ENCODE peak calls at places on chromosomes 5 and 9, in seven cellular contexts. L is breast epithelium; N is heart right ventricle; J is CD8-positive, alpha-beta T cell; W is foreskin fibroblast; K is upper lobe of left lung; P is PC-3. Z is an unnamed sample.
A peak's percentile ranks its signal among the peaks of the same experiment; 100 is the strongest.

GRCh38 chr9:105681724-105682123 is 12.6 kb upstream of the TMEM38B start:
- DNase-seq in L (no peak), N (no peak), J (no peak), W (peak; percentile 50), K (no peak), P (peak; percentile 62), Z (peak; percentile 87)

GRCh38 chr5:114411380-114411931 is 49.6 kb downstream of the KCNN2 start:
- DNase-seq in L (no peak), N (no peak), J (no peak), W (peak; percentile 5), K (no peak), P (peak; percentile 42), Z (peak; percentile 4)

GRCh38 chr9:117392992-117393391 is 21.9 kb downstream of the ASTN2 start:
- DNase-seq in L (no peak), N (no peak), J (no peak), W (no peak), K (no peak), P (no peak), Z (no peak)

GRCh38 chr9:131264231-131264630 is 12.1 kb downstream of the FAM78A start:
- DNase-seq in L (no peak), N (no peak), J (peak; percentile 66), W (no peak), K (no peak), P (no peak), Z (no peak)

GRCh38 chr5:108556414-108556813 is 174.5 kb upstream of the FBXL17 start:
- DNase-seq in L (no peak), N (no peak), J (no peak), W (no peak), K (no peak), P (no peak), Z (no peak)

GRCh38 chr5:73374520-73375235 is 73.9 kb downstream of the FOXD1 start:
- DNase-seq in L (no peak), N (no peak), J (no peak), W (peak; percentile 73), K (no peak), P (peak; percentile 38), Z (peak; percentile 57)

GRCh38 chr9:29213374-29214161 is 1640.3 kb upstream of the C9orf72 start:
- DNase-seq in L (no peak), N (no peak), J (no peak), W (no peak), K (no peak), P (peak; percentile 34), Z (peak; percentile 53)

GRCh38 chr5:53111139-53111538 is 1.6 kb upstream of the MOCS2 start:
- DNase-seq in L (no peak), N (no peak), J (no peak), W (no peak), K (no peak), P (no peak), Z (no peak)

GRCh38 chr5:100157066-100157465 is 378.1 kb upstream of the FAM174A start:
- DNase-seq in L (no peak), N (no peak), J (no peak), W (no peak), K (no peak), P (no peak), Z (no peak)

GRCh38 chr5:175378444-175379028 is 65.4 kb downstream of the DRD1 start:
- DNase-seq in L (no peak), N (no peak), J (no peak), W (no peak), K (no peak), P (peak; percentile 91), Z (peak; percentile 21)

GRCh38 chr5:16265141-16265540 is 85.5 kb upstream of the MARCHF11 start:
- DNase-seq in L (no peak), N (no peak), J (no peak), W (no peak), K (no peak), P (no peak), Z (no peak)

GRCh38 chr5:93929146-93929545 is 187.7 kb upstream of the POU5F2 start:
- DNase-seq in L (no peak), N (no peak), J (no peak), W (peak; percentile 42), K (no peak), P (no peak), Z (no peak)

GRCh38 chr5:154771383-154771901 is 16.3 kb downstream of the LARP1 start:
- DNase-seq in L (no peak), N (peak; percentile 33), J (no peak), W (peak; percentile 79), K (no peak), P (no peak), Z (no peak)

GRCh38 chr5:137019229-137019628 is 479.9 kb downstream of the SPOCK1 start:
- DNase-seq in L (no peak), N (no peak), J (no peak), W (no peak), K (no peak), P (no peak), Z (no peak)

GRCh38 chr9:131333771-131334567 is 44.4 kb downstream of the PLPP7 start:
- DNase-seq in L (no peak), N (no peak), J (no peak), W (no peak), K (no peak), P (no peak), Z (no peak)

GRCh38 chr9:77163889-77164288 is 13.4 kb upstream of the VPS13A start:
- DNase-seq in L (no peak), N (no peak), J (no peak), W (peak; percentile 75), K (no peak), P (no peak), Z (peak; percentile 88)

GRCh38 chr5:80481019-80481893 is 6.6 kb upstream of the FAM151B start:
- DNase-seq in L (no peak), N (no peak), J (no peak), W (peak; percentile 40), K (peak; percentile 40), P (peak; percentile 66), Z (peak; percentile 73)

GRCh38 chr5:12661617-12662370 is 757.5 kb upstream of the CTNND2 start:
- DNase-seq in L (no peak), N (no peak), J (no peak), W (no peak), K (no peak), P (no peak), Z (no peak)

GRCh38 chr5:77140350-77140749 is 53.3 kb upstream of the ZBED3 start:
- DNase-seq in L (no peak), N (no peak), J (no peak), W (no peak), K (no peak), P (no peak), Z (no peak)

GRCh38 chr5:38557309-38557710 is 864 bp upstream of the LIFR start:
- DNase-seq in L (no peak), N (peak; percentile 20), J (no peak), W (no peak), K (peak; percentile 27), P (no peak), Z (peak; percentile 28)

GRCh38 chr9:13598738-13599137 is 319.2 kb upstream of the MPDZ start:
- DNase-seq in L (no peak), N (no peak), J (no peak), W (no peak), K (no peak), P (no peak), Z (no peak)

GRCh38 chr5:154049685-154050084 is 10.9 kb downstream of the MFAP3 start:
- DNase-seq in L (no peak), N (no peak), J (no peak), W (no peak), K (no peak), P (no peak), Z (no peak)

DNA sequence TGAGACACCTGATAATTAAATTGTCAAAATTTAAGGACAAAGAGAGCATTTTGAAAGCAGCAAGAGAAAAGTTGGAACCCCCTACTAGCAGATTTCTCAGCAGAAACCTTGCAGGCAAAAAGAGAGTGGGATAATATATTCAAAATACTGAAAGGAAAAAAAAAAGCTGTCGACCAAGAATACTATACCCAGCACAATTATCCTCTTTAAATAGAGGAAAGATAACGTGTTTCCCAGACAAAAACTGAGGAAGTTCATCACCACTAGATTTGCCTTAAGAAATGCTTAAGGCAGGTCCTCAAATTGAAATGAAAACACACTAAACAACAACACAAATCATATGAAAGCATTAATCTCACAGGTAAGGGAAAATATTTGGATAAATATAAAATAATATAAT is 27.0 kb downstream of the HSD17B3 start:
- DNase-seq in L (no peak), N (no peak), J (no peak), W (no peak), K (no peak), P (no peak), Z (no peak)
- TF ChIP-seq CTCF in L (no peak), N (no peak), J (no peak), W (no peak), K (no peak), P (no peak), Z (no peak)

GRCh38 chr5:177189965-177190364 is 56.4 kb downstream of the NSD1 start:
- DNase-seq in L (no peak), N (no peak), J (no peak), W (no peak), K (no peak), P (no peak), Z (no peak)
- H3K4me3 ChIP-seq in L (no peak overlapping the region), N (no peak overlapping the region), J (no peak overlapping the region), W (no peak overlapping the region), K (no peak overlapping the region), P (no peak overlapping the region), Z (no peak overlapping the region)

GRCh38 chr9:137295313-137296213 is 6.5 kb downstream of the NRARP start:
- DNase-seq in L (no peak), N (peak; percentile 55), J (peak; percentile 71), W (no peak), K (no peak), P (peak; percentile 41), Z (peak; percentile 36)
- TF ChIP-seq CTCF in L (peak; percentile 64), N (peak; percentile 72), J (peak; percentile 63), W (no peak), K (peak; percentile 96), P (no peak), Z (peak; percentile 30)

DNA sequence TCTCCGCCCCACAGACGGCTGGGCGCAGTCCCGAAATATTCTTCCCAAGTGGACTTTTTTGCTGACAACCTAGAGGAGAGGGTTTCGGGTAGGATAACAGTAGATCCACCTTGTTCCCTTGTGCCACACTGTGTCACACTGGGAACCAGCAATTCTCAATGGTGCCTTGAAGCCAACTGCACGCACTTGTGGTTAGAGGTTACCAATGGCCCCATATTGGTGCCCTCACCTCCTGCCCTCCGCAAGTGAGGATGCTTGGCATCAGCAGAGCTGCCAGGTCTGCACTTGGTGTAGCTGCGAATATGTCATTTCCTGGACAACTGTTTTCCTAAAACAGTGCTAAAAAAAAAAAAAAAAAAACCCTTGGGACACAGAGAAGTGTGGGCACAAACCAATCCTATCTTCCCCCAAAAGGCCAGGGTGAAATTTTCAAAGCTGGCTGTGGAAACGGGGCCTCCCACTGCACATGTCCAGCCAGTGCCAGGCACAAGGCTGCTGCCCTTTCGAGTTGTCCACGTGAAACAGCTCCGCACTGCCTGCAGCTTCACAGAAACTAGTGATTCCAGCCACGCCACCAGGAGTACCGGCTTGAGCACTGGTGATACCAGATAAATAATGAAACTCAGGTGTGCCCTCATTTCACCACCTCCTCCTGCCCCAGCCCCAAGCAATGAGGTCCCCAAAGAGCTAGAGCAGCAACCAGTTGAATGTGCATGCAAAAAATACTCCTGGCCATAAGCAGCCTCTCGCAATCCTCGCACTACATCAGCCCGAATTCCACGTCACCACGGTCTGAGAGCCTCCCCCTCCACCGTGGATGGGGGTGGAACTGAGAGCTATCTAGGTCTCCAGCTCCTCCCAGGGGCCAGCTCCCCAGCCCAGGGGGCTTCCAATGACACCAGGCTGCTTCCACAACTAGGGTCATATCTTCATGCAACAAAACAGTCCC is 51.2 kb downstream of the USP20 start:
- DNase-seq in L (no peak), N (no peak), J (peak; percentile 72), W (no peak), K (peak; percentile 39), P (no peak), Z (peak; percentile 32)
- H3K4me3 ChIP-seq in L (peak overlapping the region; percentile 70), N (peak overlapping the region; percentile 55), J (peak overlapping the region; percentile 92), W (no peak overlapping the region), K (peak overlapping the region; percentile 53), P (peak overlapping the region; percentile 57), Z (peak overlapping the region; percentile 18)

GRCh38 chr5:111401906-111402305 is 110.4 kb downstream of the STARD4 start:
- DNase-seq in L (no peak), N (no peak), J (no peak), W (no peak), K (no peak), P (peak; percentile 23), Z (peak; percentile 4)
- TF ChIP-seq CTCF in L (no peak), N (no peak), J (no peak), W (no peak), K (no peak), P (peak; percentile 47), Z (peak; percentile 34)

Z was measured in epithelial cell of esophagus.